ENCODE peak calls at places on chromosomes 5 and 9, in ten cellular contexts. D is endothelial cell, O is A549, R is osteocyte, K is uterus, E is right lobe of liver, X is RWPE1, S is OCI-LY7, P is colonic mucosa, N is psoas muscle. T is an unnamed sample.

GRCh38 chr9:81968026-81968425 is 20.5 kb upstream of the SPATA31D1 start:
- DNase-seq in R (no peak), N (no peak), D (no peak), E (no peak), P (no peak), O (no peak), X (no peak), S (no peak), K (no peak), T (no peak)

GRCh38 chr5:149117970-149118369 is 23.3 kb upstream of the ABLIM3 start:
- DNase-seq in X (no peak), S (no peak), P (no peak), D (no peak), K (no peak), N (no peak), R (no peak), O (no peak), E (no peak), T (no peak)

GRCh38 chr5:67971223-67971830 is 244.2 kb upstream of the PIK3R1 start:
- DNase-seq in K (peak), E (no peak), D (no peak), R (no peak), O (no peak), P (no peak), X (peak), S (no peak), N (peak), T (no peak)

GRCh38 chr5:118115791-118116190 is 872.6 kb downstream of the DTWD2 start:
- DNase-seq in N (no peak), K (no peak), P (no peak), R (no peak), E (no peak), D (no peak), O (no peak), X (no peak), S (no peak), T (no peak)

GRCh38 chr5:95798048-95798447 is 24.5 kb downstream of the GLRX start:
- DNase-seq in N (no peak), R (no peak), E (no peak), X (no peak), D (no peak), S (no peak), P (no peak), O (no peak), K (no peak), T (no peak)

GRCh38 chr5:5436206-5436765 is 13.8 kb downstream of the ICE1 start:
- DNase-seq in N (no peak), D (no peak), O (no peak), P (no peak), R (no peak), E (no peak), X (no peak), K (no peak), S (no peak), T (no peak)

GRCh38 chr5:158234323-158235158 is 375.6 kb upstream of the CLINT1 start:
- DNase-seq in R (no peak), D (no peak), O (no peak), K (no peak), P (no peak), E (no peak), X (no peak), N (no peak), S (peak), T (no peak)

GRCh38 chr9:34211395-34211794 is 32.6 kb downstream of the UBAP1 start:
- DNase-seq in N (no peak), R (no peak), O (no peak), P (no peak), X (no peak), K (no peak), S (no peak), D (no peak), E (no peak), T (no peak)

GRCh38 chr5:2266668-2267240 is 384.0 kb upstream of the IRX4 start:
- DNase-seq in P (no peak), D (no peak), N (no peak), K (no peak), S (no peak), E (no peak), O (no peak), X (no peak), R (no peak), T (no peak)

GRCh38 chr5:81534481-81534840 is 140.5 kb upstream of the ACOT12 start:
- DNase-seq in K (no peak), O (no peak), D (no peak), S (no peak), R (no peak), N (no peak), P (no peak), E (no peak), X (no peak), T (no peak)

GRCh38 chr5:6202113-6202512 is 176.2 kb downstream of the MED10 start:
- DNase-seq in O (no peak), P (no peak), S (no peak), D (no peak), X (no peak), N (no peak), K (no peak), R (no peak), E (no peak), T (no peak)

GRCh38 chr9:125407974-125408900 is 146.6 kb downstream of the GAPVD1 start:
- DNase-seq in E (peak), K (peak), O (peak), R (peak), D (peak), P (peak), X (peak), S (peak), N (peak), T (peak)

GRCh38 chr5:136235316-136235715 is 42.4 kb upstream of the SMIM32 start:
- DNase-seq in S (no peak), X (no peak), N (no peak), P (no peak), D (no peak), O (no peak), K (no peak), R (no peak), E (no peak), T (no peak)

GRCh38 chr9:106920701-106921283 is 57.8 kb downstream of the ZNF462 start:
- DNase-seq in N (no peak), X (peak), O (no peak), S (no peak), K (no peak), R (no peak), D (no peak), E (no peak), P (peak), T (no peak)

GRCh38 chr9:708182-708555 is 133.3 kb upstream of the DMRT1 start:
- DNase-seq in E (no peak), D (no peak), P (no peak), O (no peak), K (no peak), R (no peak), S (no peak), X (no peak), N (no peak), T (no peak)

GRCh38 chr5:140108093-140109049 is 5.5 kb upstream of the PURA start:
- DNase-seq in R (no peak), P (peak), K (no peak), X (peak), E (peak), D (peak), N (peak), O (peak), S (peak), T (no peak)

GRCh38 chr9:126906086-126906485 is 8.5 kb upstream of the RALGPS1 start:
- DNase-seq in D (no peak), K (no peak), P (no peak), R (no peak), O (no peak), N (no peak), E (no peak), X (no peak), S (no peak), T (no peak)

GRCh38 chr9:107049046-107049824 is 186.3 kb downstream of the ZNF462 start:
- DNase-seq in S (no peak), K (no peak), X (no peak), O (no peak), E (no peak), N (no peak), R (no peak), P (no peak), D (no peak), T (no peak)

GRCh38 chr5:40570408-40571129 is 109.1 kb upstream of the PTGER4 start:
- DNase-seq in E (no peak), X (peak), K (no peak), O (peak), D (no peak), R (no peak), P (no peak), N (no peak), S (peak), T (no peak)

GRCh38 chr5:170100051-170100943 is 5.4 kb upstream of the FOXI1 start:
- DNase-seq in O (peak), R (peak), D (peak), X (peak), P (peak), E (peak), S (peak), K (peak), N (peak), T (peak)

GRCh38 chr5:37111426-37112382 is 137.5 kb downstream of the CPLANE1 start:
- DNase-seq in S (no peak), K (no peak), N (no peak), R (no peak), X (no peak), O (no peak), D (no peak), P (no peak), E (no peak), T (no peak)

GRCh38 chr5:97478513-97478912 is 295.5 kb upstream of the RIOK2 start:
- DNase-seq in O (no peak), P (no peak), X (no peak), S (no peak), E (no peak), D (no peak), R (no peak), N (no peak), K (no peak), T (no peak)

GRCh38 chr9:112091805-112092204 is 83.3 kb downstream of the SUSD1 start:
- DNase-seq in X (no peak), D (no peak), P (peak), K (no peak), E (no peak), R (no peak), O (no peak), S (no peak), N (no peak), T (no peak)

GRCh38 chr5:77841616-77842015 is 65.5 kb upstream of the TBCA start:
- DNase-seq in X (no peak), E (no peak), P (no peak), N (no peak), O (no peak), K (no peak), D (no peak), S (no peak), R (no peak), T (no peak)

GRCh38 chr5:27472000-27472763 is 433.8 kb upstream of the CDH9 start:
- DNase-seq in D (peak), P (no peak), O (peak), S (no peak), R (no peak), K (no peak), N (no peak), X (peak), E (no peak), T (no peak)

GRCh38 chr9:138065287-138065686 is 187.7 kb downstream of the CACNA1B start:
- DNase-seq in K (no peak), N (no peak), E (no peak), O (no peak), P (no peak), D (no peak), R (no peak), X (no peak), S (no peak), T (peak)

GRCh38 chr9:88523056-88523455 is 11.9 kb upstream of the NXNL2 start:
- DNase-seq in X (peak), N (no peak), E (no peak), P (no peak), O (no peak), S (no peak), D (no peak), K (no peak), R (no peak), T (no peak)

GRCh38 chr9:131238402-131239021 is 37.8 kb downstream of the FAM78A start:
- DNase-seq in K (no peak), R (no peak), D (peak), P (no peak), E (no peak), S (no peak), O (no peak), X (no peak), N (no peak), T (no peak)

GRCh38 chr9:117081641-117082317 is 333.1 kb downstream of the ASTN2 start:
- DNase-seq in D (no peak), N (no peak), X (no peak), S (no peak), R (no peak), K (no peak), O (no peak), E (no peak), P (no peak), T (no peak)

GRCh38 chr5:10338996-10339903 is 14.2 kb upstream of the MARCHF6 start:
- DNase-seq in X (no peak), P (no peak), N (no peak), D (no peak), K (no peak), O (no peak), E (no peak), S (no peak), R (peak), T (no peak)

GRCh38 chr9:9790216-9790872 is 822.5 kb downstream of the PTPRD start:
- DNase-seq in X (peak), S (peak), R (no peak), N (no peak), O (no peak), K (no peak), E (no peak), P (peak), D (peak), T (no peak)

GRCh38 chr9:9792144-9792857 is 820.5 kb downstream of the PTPRD start:
- DNase-seq in N (no peak), K (no peak), D (no peak), O (no peak), E (no peak), R (no peak), S (peak), X (no peak), P (no peak), T (no peak)

GRCh38 chr9:9791621-9792020 is 821.2 kb downstream of the PTPRD start:
- DNase-seq in X (no peak), K (no peak), O (no peak), S (peak), P (no peak), R (no peak), D (no peak), E (no peak), N (no peak), T (no peak)
- TF ChIP-seq CTCF in X (peak), K (no peak), O (no peak), S (peak), P (no peak), R (peak), D (no peak), E (no peak), N (no peak), T (no peak)

DNA sequence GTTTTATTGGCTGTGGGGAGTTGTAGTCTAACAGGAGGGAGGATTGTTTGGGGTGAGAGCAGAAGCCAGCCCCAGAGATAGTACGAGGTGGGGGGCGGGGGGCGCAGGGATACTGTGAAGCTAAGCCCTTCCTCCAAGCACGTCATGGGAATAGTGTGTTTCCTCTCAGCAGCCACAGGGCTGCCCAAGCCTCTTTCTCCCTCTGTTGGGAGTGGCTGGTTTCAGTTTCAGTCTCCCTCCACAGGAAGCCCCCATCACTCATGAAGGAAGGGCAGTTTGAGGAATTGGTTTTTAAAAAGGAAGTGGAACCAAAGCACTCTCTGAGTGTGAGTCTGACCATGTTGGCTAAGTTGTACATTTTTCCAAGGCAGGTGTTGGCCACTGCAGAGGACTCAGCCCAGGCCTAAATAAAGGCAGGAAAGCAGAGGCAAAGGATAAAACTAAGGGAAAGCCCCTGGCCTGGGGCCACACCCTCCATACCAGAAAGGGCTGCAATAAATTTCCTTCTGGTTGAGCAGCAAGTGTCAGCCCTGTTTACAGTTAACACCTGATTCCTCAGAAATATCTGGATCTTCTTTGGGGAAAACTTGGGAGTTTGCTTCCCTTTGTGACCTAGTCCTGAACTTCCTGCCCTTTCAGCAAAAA is 3.2 kb downstream of the RAB24 start:
- DNase-seq in K (peak), D (peak), N (no peak), P (peak), E (peak), X (peak), R (no peak), S (peak), O (no peak), T (peak)
- TF ChIP-seq CTCF in K (no peak), D (peak), N (no peak), P (no peak), E (no peak), X (no peak), R (peak), S (peak), O (no peak), T (no peak)

GRCh38 chr5:168168978-168169696 is 122.3 kb upstream of the WWC1 start:
- DNase-seq in X (no peak), K (no peak), E (no peak), R (no peak), D (no peak), O (no peak), S (no peak), N (no peak), P (no peak), T (no peak)

GRCh38 chr5:168176251-168176650 is 115.2 kb upstream of the WWC1 start:
- DNase-seq in N (no peak), R (no peak), S (no peak), K (no peak), X (no peak), P (no peak), E (no peak), D (no peak), O (no peak), T (no peak)

GRCh38 chr5:168174376-168174775 is 117.1 kb upstream of the WWC1 start:
- DNase-seq in K (no peak), R (no peak), O (no peak), X (no peak), D (no peak), S (no peak), P (no peak), E (no peak), N (no peak), T (no peak)

GRCh38 chr5:168171901-168172717 is 119.3 kb upstream of the WWC1 start:
- DNase-seq in D (no peak), E (no peak), R (no peak), O (no peak), P (no peak), K (no peak), S (no peak), N (no peak), X (no peak), T (no peak)

GRCh38 chr5:168172718-168173045 is 118.8 kb upstream of the WWC1 start:
- DNase-seq in K (no peak), S (no peak), R (no peak), O (no peak), E (no peak), P (no peak), D (no peak), X (no peak), N (no peak), T (no peak)
- TF ChIP-seq CTCF in K (no peak), S (no peak), R (no peak), O (no peak), E (no peak), P (no peak), D (no peak), X (no peak), N (no peak), T (no peak)

GRCh38 chr5:150153483-150153882 is 2.2 kb downstream of the PDGFRB start:
- DNase-seq in S (no peak), E (no peak), D (no peak), X (no peak), K (no peak), P (no peak), O (no peak), N (no peak), R (no peak), T (no peak)
- TF ChIP-seq CTCF in S (no peak), E (no peak), D (no peak), X (no peak), K (no peak), P (no peak), O (no peak), N (no peak), R (no peak), T (no peak)

GRCh38 chr5:114360362-114360761 is 1.5 kb upstream of the KCNN2 start:
- DNase-seq in D (no peak), E (no peak), S (no peak), K (no peak), R (no peak), O (no peak), P (no peak), X (no peak), N (no peak), T (no peak)

GRCh38 chr5:114362977-114363721 is 1.3 kb downstream of the KCNN2 start:
- DNase-seq in E (peak), K (no peak), P (no peak), X (no peak), O (no peak), S (no peak), D (peak), N (no peak), R (no peak), T (no peak)

GRCh38 chr5:114361724-114362196 is at the start of gene KCNN2:
- DNase-seq in O (peak), K (peak), R (peak), S (no peak), N (peak), X (peak), D (peak), P (peak), E (peak), T (no peak)

GRCh38 chr5:114362197-114362976 is 517 bp downstream of the KCNN2 start:
- DNase-seq in P (no peak), X (peak), N (no peak), R (no peak), O (peak), E (peak), S (no peak), D (peak), K (no peak), T (no peak)

DNA sequence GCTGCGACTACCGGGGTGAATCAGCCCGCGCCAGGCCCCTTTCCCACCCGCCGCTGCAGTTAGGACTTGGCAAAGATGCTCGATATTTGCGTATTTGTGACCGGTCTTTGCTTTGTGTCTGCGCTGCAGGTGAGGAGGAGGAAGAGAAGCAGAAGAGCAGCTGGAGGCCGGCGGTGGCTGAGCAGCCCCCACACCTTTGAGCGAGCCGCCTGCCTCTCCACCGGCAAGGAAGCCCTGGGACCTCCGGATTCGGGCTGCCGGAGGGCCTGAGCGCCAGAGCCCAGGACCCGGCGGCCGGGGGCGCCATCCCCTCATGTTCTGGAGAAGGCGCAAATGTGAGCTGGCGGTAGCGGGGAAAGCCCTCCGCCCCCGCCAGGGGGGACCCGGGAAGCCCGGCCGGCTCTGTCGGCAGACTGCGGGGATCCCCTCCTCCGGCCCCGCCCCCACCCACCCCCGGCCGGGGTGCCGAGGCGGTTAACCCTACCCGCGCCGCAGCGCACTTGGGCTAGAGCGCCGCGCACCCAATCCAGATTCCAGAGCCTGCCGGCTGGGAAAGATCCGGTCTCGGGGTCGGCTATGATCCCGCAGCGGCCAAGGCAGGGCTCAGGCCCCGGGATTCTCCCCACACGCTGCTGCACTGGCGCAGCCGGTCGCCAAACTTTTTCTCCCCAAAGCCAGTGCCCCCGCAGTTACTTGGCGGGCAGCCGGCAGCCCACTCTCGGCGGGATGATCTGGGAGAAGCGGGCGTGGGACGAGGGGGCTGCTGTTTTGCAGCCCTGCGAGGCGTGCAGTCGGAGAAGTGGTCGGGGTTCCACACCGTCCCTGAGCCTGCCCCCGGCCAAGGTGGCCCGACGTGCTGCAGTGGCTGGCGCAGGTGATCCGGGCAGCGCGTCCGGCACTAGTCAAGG is 800 bp upstream of the KCNN2 start:
- DNase-seq in D (peak), P (peak), K (peak), R (no peak), O (peak), S (no peak), E (peak), X (peak), N (peak), T (no peak)
- TF ChIP-seq CTCF in D (peak), P (no peak), K (peak), R (peak), O (no peak), S (no peak), E (peak), X (no peak), N (peak), T (no peak)

DNA sequence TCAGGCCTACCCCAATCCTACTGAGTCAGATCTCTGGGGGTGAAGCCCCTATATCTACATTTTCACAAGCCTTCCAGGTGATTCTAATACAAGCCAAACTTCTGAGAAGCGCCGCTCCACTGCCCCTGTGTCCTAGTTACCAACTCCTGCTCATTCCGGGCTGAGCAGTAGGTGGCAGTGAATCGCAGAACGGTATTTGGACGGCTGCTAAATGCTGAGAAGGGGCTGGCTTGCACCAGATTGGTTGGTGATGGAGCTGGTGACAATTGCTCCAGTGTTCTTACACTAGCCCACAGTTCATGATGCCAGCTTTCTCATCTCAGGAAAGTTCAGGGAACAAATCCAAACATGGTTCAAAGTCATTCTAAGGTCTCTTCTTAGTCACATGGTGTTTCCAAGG is 31.1 kb upstream of the FGF1 start:
- DNase-seq in P (peak), R (no peak), S (peak), E (peak), K (peak), N (no peak), D (peak), O (peak), X (no peak), T (no peak)
- TF ChIP-seq CTCF in P (no peak), R (peak), S (peak), E (peak), K (no peak), N (peak), D (no peak), O (no peak), X (no peak), T (no peak)